ENCODE peak calls at places on chromosomes 4 and X, in ten cellular contexts. One of them, this sample, is unnamed.

GRCh38 chr4:137946423-137946822 is 295.7 kb downstream of the SLC7A11 start:
- DNase-seq in EL: peak; percentile 23
- DNase-seq in progenitor cell of endocrine pancreas: no peak
- DNase-seq in hepatocyte: no peak
- DNase-seq in tibial artery: no peak
- DNase-seq in KBM-7: no peak
- DNase-seq in MG63: no peak
- DNase-seq in transverse colon: no peak
- DNase-seq in NCI-H774: no peak
- DNase-seq in NCI-H1092: no peak
- DNase-seq in this sample: no peak

GRCh38 chr4:91298156-91298700 is 1005.5 kb upstream of the GRID2 start:
- DNase-seq in progenitor cell of endocrine pancreas: no peak
- DNase-seq in NCI-H1092: no peak
- DNase-seq in EL: no peak
- DNase-seq in NCI-H774: no peak
- DNase-seq in tibial artery: no peak
- DNase-seq in MG63: no peak
- DNase-seq in hepatocyte: no peak
- DNase-seq in transverse colon: no peak
- DNase-seq in KBM-7: no peak
- DNase-seq in this sample: no peak

GRCh38 chr4:21454831-21455230 is 493.7 kb downstream of the KCNIP4 start:
- DNase-seq in NCI-H1092: no peak
- DNase-seq in transverse colon: no peak
- DNase-seq in NCI-H774: no peak
- DNase-seq in KBM-7: no peak
- DNase-seq in tibial artery: no peak
- DNase-seq in MG63: no peak
- DNase-seq in hepatocyte: no peak
- DNase-seq in EL: no peak
- DNase-seq in progenitor cell of endocrine pancreas: no peak
- DNase-seq in this sample: no peak

GRCh38 chr4:72971572-72971971 is 97.9 kb downstream of the COX18 start:
- DNase-seq in progenitor cell of endocrine pancreas: no peak
- DNase-seq in KBM-7: no peak
- DNase-seq in transverse colon: no peak
- DNase-seq in hepatocyte: no peak
- DNase-seq in EL: peak; percentile 90
- DNase-seq in NCI-H1092: no peak
- DNase-seq in NCI-H774: no peak
- DNase-seq in tibial artery: no peak
- DNase-seq in MG63: peak; percentile 67
- DNase-seq in this sample: no peak

GRCh38 chr4:27057053-27057452 is 196.4 kb downstream of the STIM2 start:
- DNase-seq in NCI-H1092: no peak
- DNase-seq in KBM-7: no peak
- DNase-seq in progenitor cell of endocrine pancreas: no peak
- DNase-seq in hepatocyte: no peak
- DNase-seq in NCI-H774: no peak
- DNase-seq in transverse colon: peak; percentile 29
- DNase-seq in EL: no peak
- DNase-seq in tibial artery: no peak
- DNase-seq in MG63: no peak
- DNase-seq in this sample: no peak

GRCh38 chrX:119757979-119758681 is at the start of gene SOWAHD:
- DNase-seq in KBM-7: peak; percentile 61
- DNase-seq in tibial artery: peak; percentile 47
- DNase-seq in NCI-H774: peak; percentile 17
- DNase-seq in transverse colon: peak; percentile 75
- DNase-seq in EL: peak; percentile 63
- DNase-seq in MG63: no peak
- DNase-seq in hepatocyte: peak; percentile 72
- DNase-seq in progenitor cell of endocrine pancreas: peak; percentile 26
- DNase-seq in NCI-H1092: no peak
- DNase-seq in this sample: peak; percentile 40

GRCh38 chrX:36804066-36804465 is 204.1 kb upstream of the FAM47C start:
- DNase-seq in KBM-7: no peak
- DNase-seq in progenitor cell of endocrine pancreas: no peak
- DNase-seq in hepatocyte: no peak
- DNase-seq in tibial artery: no peak
- DNase-seq in EL: no peak
- DNase-seq in NCI-H774: no peak
- DNase-seq in NCI-H1092: no peak
- DNase-seq in transverse colon: no peak
- DNase-seq in MG63: no peak
- DNase-seq in this sample: no peak

GRCh38 chr4:4384837-4385236 is 2.1 kb upstream of the NSG1 start:
- DNase-seq in NCI-H1092: peak; percentile 29
- DNase-seq in hepatocyte: no peak
- DNase-seq in MG63: no peak
- DNase-seq in progenitor cell of endocrine pancreas: no peak
- DNase-seq in transverse colon: no peak
- DNase-seq in tibial artery: no peak
- DNase-seq in EL: peak; percentile 40
- DNase-seq in KBM-7: peak; percentile 16
- DNase-seq in NCI-H774: no peak
- DNase-seq in this sample: no peak

GRCh38 chr4:2194556-2194955 is 47.4 kb downstream of the HAUS3 start:
- DNase-seq in tibial artery: no peak
- DNase-seq in transverse colon: no peak
- DNase-seq in NCI-H1092: no peak
- DNase-seq in hepatocyte: peak; percentile 71
- DNase-seq in progenitor cell of endocrine pancreas: no peak
- DNase-seq in NCI-H774: no peak
- DNase-seq in EL: no peak
- DNase-seq in KBM-7: no peak
- DNase-seq in MG63: no peak
- DNase-seq in this sample: no peak

This sample was measured in Kasumi-1.